ENCODE peak calls at places on chromosomes 13 and 19, in five cellular contexts. One of them, this sample, is unnamed.

GRCh38 chr13:78382481-78382880 is 220.9 kb downstream of the POU4F1 start:
- DNase-seq in GM12878: no peak
- DNase-seq in HCT116: no peak
- DNase-seq in HepG2: no peak
- DNase-seq in H1: no peak
- DNase-seq in this sample: no peak

GRCh38 chr19:23810496-23810895 is 51.8 kb upstream of the ZNF681 start:
- DNase-seq in GM12878: no peak
- DNase-seq in HCT116: no peak
- DNase-seq in HepG2: no peak
- DNase-seq in H1: no peak
- DNase-seq in this sample: no peak

GRCh38 chr13:94712812-94713555 is 639 bp upstream of the SOX21 start:
- DNase-seq in GM12878: no peak
- DNase-seq in HCT116: no peak
- DNase-seq in HepG2: no peak
- DNase-seq in H1: peak
- DNase-seq in this sample: no peak

GRCh38 chr13:104869501-104869900 is 1666.0 kb downstream of the EFNB2 start:
- DNase-seq in GM12878: no peak
- DNase-seq in HCT116: no peak
- DNase-seq in HepG2: no peak
- DNase-seq in H1: no peak
- DNase-seq in this sample: no peak

GRCh38 chr13:72424059-72424458 is 303.4 kb downstream of the MZT1 start:
- DNase-seq in GM12878: no peak
- DNase-seq in HCT116: no peak
- DNase-seq in HepG2: no peak
- DNase-seq in H1: no peak
- DNase-seq in this sample: no peak

GRCh38 chr13:33137726-33138125 is 121.5 kb downstream of the KL start:
- DNase-seq in GM12878: no peak
- DNase-seq in HCT116: no peak
- DNase-seq in HepG2: no peak
- DNase-seq in H1: no peak
- DNase-seq in this sample: no peak

GRCh38 chr13:65943711-65944110 is 1286.4 kb downstream of the PCDH9 start:
- DNase-seq in GM12878: no peak
- DNase-seq in HCT116: no peak
- DNase-seq in HepG2: no peak
- DNase-seq in H1: no peak
- DNase-seq in this sample: no peak

GRCh38 chr13:80877944-80878241 is 537.0 kb upstream of the SPRY2 start:
- DNase-seq in GM12878: no peak
- DNase-seq in HCT116: no peak
- DNase-seq in HepG2: no peak
- DNase-seq in H1: no peak
- DNase-seq in this sample: no peak

GRCh38 chr13:41054919-41055619 is 6.2 kb upstream of the WBP4 start:
- DNase-seq in GM12878: no peak
- DNase-seq in HCT116: no peak
- DNase-seq in HepG2: peak
- DNase-seq in H1: no peak
- DNase-seq in this sample: peak

GRCh38 chr13:41052441-41052840 is 8.9 kb upstream of the WBP4 start:
- DNase-seq in GM12878: no peak
- DNase-seq in HCT116: no peak
- DNase-seq in HepG2: no peak
- DNase-seq in H1: no peak
- DNase-seq in this sample: peak

GRCh38 chr13:41056194-41056593 is 5.1 kb upstream of the WBP4 start:
- DNase-seq in GM12878: no peak
- DNase-seq in HCT116: no peak
- DNase-seq in HepG2: no peak
- DNase-seq in H1: no peak
- DNase-seq in this sample: no peak

GRCh38 chr13:41054212-41054877 is 7.0 kb upstream of the WBP4 start:
- DNase-seq in GM12878: peak
- DNase-seq in HCT116: no peak
- DNase-seq in HepG2: peak
- DNase-seq in H1: no peak
- DNase-seq in this sample: peak

GRCh38 chr13:41053384-41053826 is 7.9 kb upstream of the WBP4 start:
- DNase-seq in GM12878: peak
- DNase-seq in HCT116: no peak
- DNase-seq in HepG2: no peak
- DNase-seq in H1: no peak
- DNase-seq in this sample: no peak
- TF ChIP-seq SRF in GM12878: no peak
- TF ChIP-seq SRF in HCT116: no peak
- TF ChIP-seq SRF in HepG2: no peak
- TF ChIP-seq SRF in H1: no peak
- TF ChIP-seq SRF in this sample: no peak

GRCh38 chr19:6088677-6089063 is 21.6 kb downstream of the RFX2 start:
- DNase-seq in GM12878: no peak
- DNase-seq in HCT116: no peak
- DNase-seq in HepG2: no peak
- DNase-seq in H1: no peak
- DNase-seq in this sample: no peak
- H3K27ac ChIP-seq in GM12878: no peak
- H3K27ac ChIP-seq in HCT116: peak
- H3K27ac ChIP-seq in HepG2: no peak
- H3K27ac ChIP-seq in H1: no peak
- H3K27ac ChIP-seq in this sample: peak

DNA sequence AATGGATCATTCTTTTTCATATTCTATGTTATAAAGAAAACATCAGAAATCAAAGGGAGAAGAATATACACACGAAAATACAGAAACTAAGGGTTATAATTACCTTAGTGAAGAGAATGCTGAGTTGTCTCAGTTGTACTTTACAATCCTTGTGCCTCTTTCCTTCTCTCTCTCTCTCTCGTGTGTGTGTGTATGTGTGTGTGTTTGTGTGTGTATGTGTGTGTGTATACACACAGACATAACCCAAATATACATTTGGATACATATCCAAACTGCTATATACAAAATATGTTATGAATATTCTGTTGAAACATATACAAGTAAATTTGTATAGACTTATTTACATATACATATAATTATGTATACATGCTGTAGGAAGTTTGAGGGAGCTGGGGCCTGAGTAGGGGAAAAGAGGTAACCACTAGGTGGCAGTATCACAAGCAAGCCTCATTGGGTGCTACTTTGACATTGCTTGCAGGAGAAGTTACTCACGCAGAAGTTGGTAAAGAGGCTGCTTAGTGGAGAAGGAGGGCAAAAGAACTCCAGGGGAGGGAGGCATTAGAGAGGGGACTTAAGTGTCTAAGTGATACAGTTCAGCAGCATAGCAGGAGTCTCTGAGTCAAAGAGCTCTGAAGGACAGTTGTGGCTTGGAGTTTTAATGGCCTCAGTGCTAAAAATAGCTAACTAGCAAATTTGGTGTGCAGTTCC is 465.1 kb upstream of the PCDH20 start:
- DNase-seq in GM12878: no peak
- DNase-seq in HCT116: peak
- DNase-seq in HepG2: peak
- DNase-seq in H1: no peak
- DNase-seq in this sample: peak
- TF ChIP-seq SRF in GM12878: no peak
- TF ChIP-seq SRF in HCT116: no peak
- TF ChIP-seq SRF in HepG2: no peak
- TF ChIP-seq SRF in H1: no peak
- TF ChIP-seq SRF in this sample: no peak

GRCh38 chr13:102236341-102236740 is 165.5 kb downstream of the FGF14 start:
- DNase-seq in GM12878: no peak
- DNase-seq in HCT116: no peak
- DNase-seq in HepG2: peak
- DNase-seq in H1: no peak
- DNase-seq in this sample: no peak
- H3K27ac ChIP-seq in GM12878: no peak
- H3K27ac ChIP-seq in HCT116: no peak
- H3K27ac ChIP-seq in HepG2: peak
- H3K27ac ChIP-seq in H1: no peak
- H3K27ac ChIP-seq in this sample: no peak

GRCh38 chr13:111661052-111661451 is 340.6 kb downstream of the TEX29 start:
- DNase-seq in GM12878: no peak
- DNase-seq in HCT116: no peak
- DNase-seq in HepG2: no peak
- DNase-seq in H1: peak
- DNase-seq in this sample: no peak
- TF ChIP-seq SRF in GM12878: no peak
- TF ChIP-seq SRF in HCT116: no peak
- TF ChIP-seq SRF in HepG2: no peak
- TF ChIP-seq SRF in H1: no peak
- TF ChIP-seq SRF in this sample: no peak

This sample was measured in K562.